ENCODE peak calls at places on chromosomes 12 and 14, in six cellular contexts. F, R, T, N, X and S are unnamed samples.

GRCh38 chr14:31025335-31026075 is at the start of gene AP4S1:
- DNase-seq in F (peak), R (peak), T (peak), N (no peak), X (peak), S (peak)

GRCh38 chr14:36450550-36450949 is 69.5 kb downstream of the NKX2-1 start:
- DNase-seq in F (no peak), R (no peak), T (no peak), N (no peak), X (no peak), S (no peak)

GRCh38 chr12:109542014-109542413 is 31.3 kb downstream of the MMAB start:
- DNase-seq in F (peak), R (no peak), T (no peak), N (peak), X (no peak), S (no peak)

GRCh38 chr14:92553456-92553855 is 39.9 kb downstream of the RIN3 start:
- DNase-seq in F (no peak), R (no peak), T (no peak), N (peak), X (peak), S (peak)

GRCh38 chr12:64160718-64161060 is 61.4 kb downstream of the KICS2 start:
- DNase-seq in F (peak), R (no peak), T (no peak), N (peak), X (peak), S (no peak)

GRCh38 chr12:44294649-44295048 is 458.8 kb downstream of the TMEM117 start:
- DNase-seq in F (no peak), R (no peak), T (no peak), N (no peak), X (no peak), S (no peak)

GRCh38 chr12:42372154-42372791 is 46.3 kb downstream of the PPHLN1 start:
- DNase-seq in F (peak), R (peak), T (peak), N (peak), X (peak), S (peak)

GRCh38 chr12:96208346-96208745 is 14.2 kb downstream of the ELK3 start:
- DNase-seq in F (peak), R (no peak), T (no peak), N (peak), X (peak), S (no peak)

GRCh38 chr12:67517181-67517887 is 131.2 kb upstream of the DYRK2 start:
- DNase-seq in F (peak), R (no peak), T (no peak), N (no peak), X (peak), S (no peak)

GRCh38 chr12:116524311-116524710 is 34.9 kb upstream of the MAP1LC3B2 start:
- DNase-seq in F (no peak), R (no peak), T (no peak), N (no peak), X (no peak), S (no peak)

GRCh38 chr14:49939884-49940510 is 47.1 kb downstream of the ARF6 start:
- DNase-seq in F (no peak), R (no peak), T (no peak), N (no peak), X (no peak), S (no peak)

GRCh38 chr14:67680121-67680602 is 5.7 kb upstream of the VTI1B start:
- DNase-seq in F (peak), R (no peak), T (no peak), N (peak), X (peak), S (peak)

GRCh38 chr12:113919791-113920190 is 46.3 kb downstream of the RBM19 start:
- DNase-seq in F (no peak), R (no peak), T (no peak), N (no peak), X (no peak), S (no peak)

GRCh38 chr12:103558879-103559278 is 28.2 kb upstream of the STAB2 start:
- DNase-seq in F (no peak), R (no peak), T (no peak), N (no peak), X (no peak), S (no peak)

GRCh38 chr12:52139579-52140062 is 52.2 kb downstream of the KRT80 start:
- DNase-seq in F (peak), R (no peak), T (no peak), N (no peak), X (peak), S (peak)

GRCh38 chr14:47179906-47180305 is 495.5 kb downstream of the MDGA2 start:
- DNase-seq in F (no peak), R (no peak), T (no peak), N (no peak), X (no peak), S (no peak)